ENCODE peak calls at places on chromosome 14, in seven cellular contexts. One of them, this sample, is unnamed.

GRCh38 chr14:72830786-72831583 is 62.9 kb downstream of the DPF3 start:
- DNase-seq in WERI-Rb-1: no peak
- DNase-seq in transverse colon: peak
- DNase-seq in H7: no peak
- DNase-seq in NT2/D1: no peak
- DNase-seq in CD8-positive, alpha-beta memory T cell: no peak
- DNase-seq in AG09309: no peak
- DNase-seq in this sample: peak

GRCh38 chr14:44829021-44829420 is 132.7 kb downstream of the KLHL28 start:
- DNase-seq in WERI-Rb-1: no peak
- DNase-seq in transverse colon: no peak
- DNase-seq in H7: no peak
- DNase-seq in NT2/D1: no peak
- DNase-seq in CD8-positive, alpha-beta memory T cell: no peak
- DNase-seq in AG09309: no peak
- DNase-seq in this sample: no peak

GRCh38 chr14:69719501-69719951 is 47.4 kb upstream of the SRSF5 start:
- DNase-seq in WERI-Rb-1: no peak
- DNase-seq in transverse colon: peak
- DNase-seq in H7: no peak
- DNase-seq in NT2/D1: no peak
- DNase-seq in CD8-positive, alpha-beta memory T cell: no peak
- DNase-seq in AG09309: peak
- DNase-seq in this sample: peak

GRCh38 chr14:73239463-73240241 is 2.3 kb downstream of the PAPLN start:
- DNase-seq in WERI-Rb-1: no peak
- DNase-seq in transverse colon: peak
- DNase-seq in H7: peak
- DNase-seq in NT2/D1: no peak
- DNase-seq in CD8-positive, alpha-beta memory T cell: no peak
- DNase-seq in AG09309: no peak
- DNase-seq in this sample: no peak

GRCh38 chr14:105431256-105431655 is 11.6 kb downstream of the MTA1 start:
- DNase-seq in WERI-Rb-1: no peak
- DNase-seq in transverse colon: no peak
- DNase-seq in H7: no peak
- DNase-seq in NT2/D1: no peak
- DNase-seq in CD8-positive, alpha-beta memory T cell: no peak
- DNase-seq in AG09309: no peak
- DNase-seq in this sample: no peak

GRCh38 chr14:25381498-25381897 is 331.6 kb upstream of the STXBP6 start:
- DNase-seq in WERI-Rb-1: no peak
- DNase-seq in transverse colon: no peak
- DNase-seq in H7: peak
- DNase-seq in NT2/D1: no peak
- DNase-seq in CD8-positive, alpha-beta memory T cell: no peak
- DNase-seq in AG09309: no peak
- DNase-seq in this sample: no peak

GRCh38 chr14:80959448-80960006 is 4.1 kb downstream of the TSHR start:
- DNase-seq in WERI-Rb-1: no peak
- DNase-seq in transverse colon: peak
- DNase-seq in H7: no peak
- DNase-seq in NT2/D1: no peak
- DNase-seq in CD8-positive, alpha-beta memory T cell: peak
- DNase-seq in AG09309: no peak
- DNase-seq in this sample: no peak

GRCh38 chr14:56273151-56273550 is 154.9 kb downstream of the PELI2 start:
- DNase-seq in WERI-Rb-1: no peak
- DNase-seq in transverse colon: no peak
- DNase-seq in H7: no peak
- DNase-seq in NT2/D1: no peak
- DNase-seq in CD8-positive, alpha-beta memory T cell: no peak
- DNase-seq in AG09309: peak
- DNase-seq in this sample: peak

GRCh38 chr14:99687284-99688209 is 3.4 kb downstream of the CYP46A1 start:
- DNase-seq in WERI-Rb-1: peak
- DNase-seq in transverse colon: no peak
- DNase-seq in H7: peak
- DNase-seq in NT2/D1: no peak
- DNase-seq in CD8-positive, alpha-beta memory T cell: peak
- DNase-seq in AG09309: no peak
- DNase-seq in this sample: no peak

GRCh38 chr14:100341301-100342031 is 18.3 kb downstream of the SLC25A47 start:
- DNase-seq in WERI-Rb-1: no peak
- DNase-seq in transverse colon: no peak
- DNase-seq in H7: peak
- DNase-seq in NT2/D1: no peak
- DNase-seq in CD8-positive, alpha-beta memory T cell: no peak
- DNase-seq in AG09309: peak
- DNase-seq in this sample: peak

GRCh38 chr14:80621701-80622100 is 319.8 kb downstream of the CEP128 start:
- DNase-seq in WERI-Rb-1: no peak
- DNase-seq in transverse colon: no peak
- DNase-seq in H7: no peak
- DNase-seq in NT2/D1: no peak
- DNase-seq in CD8-positive, alpha-beta memory T cell: no peak
- DNase-seq in AG09309: no peak
- DNase-seq in this sample: no peak

GRCh38 chr14:61109288-61109687 is 128.2 kb downstream of the SLC38A6 start:
- DNase-seq in WERI-Rb-1: no peak
- DNase-seq in transverse colon: no peak
- DNase-seq in H7: no peak
- DNase-seq in NT2/D1: no peak
- DNase-seq in CD8-positive, alpha-beta memory T cell: no peak
- DNase-seq in AG09309: no peak
- DNase-seq in this sample: no peak

GRCh38 chr14:32205984-32206383 is 2.9 kb upstream of the RNU6-8 start:
- DNase-seq in WERI-Rb-1: no peak
- DNase-seq in transverse colon: peak
- DNase-seq in H7: peak
- DNase-seq in NT2/D1: no peak
- DNase-seq in CD8-positive, alpha-beta memory T cell: no peak
- DNase-seq in AG09309: no peak
- DNase-seq in this sample: no peak

GRCh38 chr14:54123836-54124235 is 167.2 kb upstream of the BMP4 start:
- DNase-seq in WERI-Rb-1: no peak
- DNase-seq in transverse colon: no peak
- DNase-seq in H7: no peak
- DNase-seq in NT2/D1: no peak
- DNase-seq in CD8-positive, alpha-beta memory T cell: no peak
- DNase-seq in AG09309: no peak
- DNase-seq in this sample: no peak

GRCh38 chr14:59098377-59098776 is 90.1 kb upstream of the DAAM1 start:
- DNase-seq in WERI-Rb-1: no peak
- DNase-seq in transverse colon: no peak
- DNase-seq in H7: no peak
- DNase-seq in NT2/D1: no peak
- DNase-seq in CD8-positive, alpha-beta memory T cell: no peak
- DNase-seq in AG09309: peak
- DNase-seq in this sample: peak

DNA sequence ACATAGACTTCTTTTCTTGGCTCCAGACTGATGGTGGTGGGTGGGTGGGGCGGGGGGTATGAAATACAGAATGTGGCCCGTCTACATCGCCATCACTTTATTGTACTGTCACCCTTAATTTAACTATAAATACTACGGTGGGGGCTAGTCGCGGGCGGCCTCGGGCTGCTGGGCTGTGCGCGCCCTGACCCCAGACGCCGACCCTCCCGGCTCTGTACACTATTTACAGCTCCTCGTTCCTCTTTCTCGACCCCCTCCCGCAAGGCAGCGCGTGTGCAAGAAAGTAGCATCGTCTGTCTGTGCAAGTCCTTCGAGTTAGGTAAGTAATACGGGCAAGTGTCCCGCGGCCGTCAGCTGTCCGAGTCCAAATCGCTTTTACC is 1.8 kb downstream of the GSC start:
- DNase-seq in WERI-Rb-1: no peak
- DNase-seq in transverse colon: no peak
- DNase-seq in H7: peak
- DNase-seq in NT2/D1: no peak
- DNase-seq in CD8-positive, alpha-beta memory T cell: no peak
- DNase-seq in AG09309: no peak
- DNase-seq in this sample: no peak
- H3K4me3 ChIP-seq in WERI-Rb-1: peak
- H3K4me3 ChIP-seq in transverse colon: no peak
- H3K4me3 ChIP-seq in H7: peak
- H3K4me3 ChIP-seq in NT2/D1: peak
- H3K4me3 ChIP-seq in CD8-positive, alpha-beta memory T cell: no peak
- H3K4me3 ChIP-seq in AG09309: peak
- H3K4me3 ChIP-seq in this sample: no peak

GRCh38 chr14:64873506-64874220 is 6.0 kb downstream of the SPTB start:
- DNase-seq in WERI-Rb-1: no peak
- DNase-seq in transverse colon: no peak
- DNase-seq in H7: no peak
- DNase-seq in NT2/D1: no peak
- DNase-seq in CD8-positive, alpha-beta memory T cell: no peak
- DNase-seq in AG09309: no peak
- DNase-seq in this sample: no peak

GRCh38 chr14:64880382-64881121 is 845 bp upstream of the SPTB start:
- DNase-seq in WERI-Rb-1: peak
- DNase-seq in transverse colon: peak
- DNase-seq in H7: peak
- DNase-seq in NT2/D1: no peak
- DNase-seq in CD8-positive, alpha-beta memory T cell: peak
- DNase-seq in AG09309: no peak
- DNase-seq in this sample: no peak

GRCh38 chr14:64875350-64875749 is 4.4 kb downstream of the SPTB start:
- DNase-seq in WERI-Rb-1: no peak
- DNase-seq in transverse colon: no peak
- DNase-seq in H7: no peak
- DNase-seq in NT2/D1: no peak
- DNase-seq in CD8-positive, alpha-beta memory T cell: no peak
- DNase-seq in AG09309: no peak
- DNase-seq in this sample: no peak

GRCh38 chr14:64879635-64880381 is at the start of gene SPTB:
- DNase-seq in WERI-Rb-1: peak
- DNase-seq in transverse colon: peak
- DNase-seq in H7: peak
- DNase-seq in NT2/D1: no peak
- DNase-seq in CD8-positive, alpha-beta memory T cell: peak
- DNase-seq in AG09309: no peak
- DNase-seq in this sample: no peak

DNA sequence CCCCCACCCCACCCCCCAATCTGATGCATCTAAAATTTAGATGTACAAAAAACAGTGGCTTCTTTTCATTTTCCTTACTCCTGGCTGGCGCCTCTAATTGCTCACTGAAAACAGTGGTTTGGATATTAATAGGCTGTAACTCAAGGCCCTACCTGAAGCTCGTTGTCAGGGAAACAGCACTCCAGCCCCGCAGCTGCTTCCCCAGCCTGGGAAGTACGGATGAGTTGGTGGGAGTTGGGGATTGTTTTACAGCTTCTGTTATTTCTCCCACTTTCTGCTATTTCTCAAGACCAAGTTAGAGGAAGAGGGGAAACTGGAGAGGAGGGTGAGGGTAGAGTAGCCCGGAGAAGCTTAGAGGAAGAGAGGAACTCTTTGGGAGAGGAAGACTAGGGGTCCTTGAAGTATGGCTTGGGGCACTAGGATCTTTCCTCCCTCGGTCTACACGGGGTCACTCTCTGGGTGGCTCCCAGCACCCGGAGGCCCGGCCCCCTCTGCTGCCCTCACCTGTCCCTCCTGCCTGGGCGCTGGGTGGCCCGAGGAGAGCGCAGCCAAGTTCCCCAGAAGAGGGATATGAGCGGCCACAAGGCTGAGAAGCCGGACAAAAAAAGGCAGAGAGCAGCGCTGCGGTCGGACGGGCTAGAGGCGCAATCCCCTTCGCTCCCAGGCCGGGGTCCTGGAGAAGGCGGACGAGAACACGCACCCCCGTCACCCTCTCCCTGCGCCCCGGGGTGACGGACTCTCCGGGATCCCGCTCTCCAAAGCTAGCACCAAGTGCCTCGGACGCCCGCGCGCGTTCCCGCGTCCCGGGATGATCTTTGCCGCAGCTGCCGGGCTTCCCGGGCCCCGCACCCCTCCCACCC is 702 bp downstream of the SPTB start:
- DNase-seq in WERI-Rb-1: peak
- DNase-seq in transverse colon: peak
- DNase-seq in H7: peak
- DNase-seq in NT2/D1: no peak
- DNase-seq in CD8-positive, alpha-beta memory T cell: peak
- DNase-seq in AG09309: no peak
- DNase-seq in this sample: no peak
- H3K4me3 ChIP-seq in WERI-Rb-1: peak
- H3K4me3 ChIP-seq in transverse colon: peak
- H3K4me3 ChIP-seq in H7: peak
- H3K4me3 ChIP-seq in NT2/D1: peak
- H3K4me3 ChIP-seq in CD8-positive, alpha-beta memory T cell: no peak
- H3K4me3 ChIP-seq in AG09309: no peak
- H3K4me3 ChIP-seq in this sample: peak

GRCh38 chr14:22962061-22962676 is 5.3 kb upstream of the HAUS4 start:
- DNase-seq in WERI-Rb-1: no peak
- DNase-seq in transverse colon: no peak
- DNase-seq in H7: no peak
- DNase-seq in NT2/D1: no peak
- DNase-seq in CD8-positive, alpha-beta memory T cell: no peak
- DNase-seq in AG09309: no peak
- DNase-seq in this sample: no peak
- H3K4me3 ChIP-seq in WERI-Rb-1: no peak
- H3K4me3 ChIP-seq in transverse colon: no peak
- H3K4me3 ChIP-seq in H7: no peak
- H3K4me3 ChIP-seq in NT2/D1: no peak
- H3K4me3 ChIP-seq in CD8-positive, alpha-beta memory T cell: no peak
- H3K4me3 ChIP-seq in AG09309: no peak
- H3K4me3 ChIP-seq in this sample: no peak

GRCh38 chr14:49863483-49864262 is 11.1 kb upstream of the NEMF start:
- DNase-seq in WERI-Rb-1: no peak
- DNase-seq in transverse colon: no peak
- DNase-seq in H7: no peak
- DNase-seq in NT2/D1: no peak
- DNase-seq in CD8-positive, alpha-beta memory T cell: peak
- DNase-seq in AG09309: no peak
- DNase-seq in this sample: no peak

GRCh38 chr14:49861581-49861922 is 9.0 kb upstream of the NEMF start:
- DNase-seq in WERI-Rb-1: peak
- DNase-seq in transverse colon: peak
- DNase-seq in H7: peak
- DNase-seq in NT2/D1: no peak
- DNase-seq in CD8-positive, alpha-beta memory T cell: peak
- DNase-seq in AG09309: peak
- DNase-seq in this sample: peak

GRCh38 chr14:49861923-49862673 is 9.5 kb upstream of the NEMF start:
- DNase-seq in WERI-Rb-1: peak
- DNase-seq in transverse colon: peak
- DNase-seq in H7: peak
- DNase-seq in NT2/D1: no peak
- DNase-seq in CD8-positive, alpha-beta memory T cell: peak
- DNase-seq in AG09309: peak
- DNase-seq in this sample: peak

GRCh38 chr14:49858383-49858782 is 5.8 kb upstream of the NEMF start:
- DNase-seq in WERI-Rb-1: no peak
- DNase-seq in transverse colon: no peak
- DNase-seq in H7: no peak
- DNase-seq in NT2/D1: no peak
- DNase-seq in CD8-positive, alpha-beta memory T cell: no peak
- DNase-seq in AG09309: no peak
- DNase-seq in this sample: no peak

DNA sequence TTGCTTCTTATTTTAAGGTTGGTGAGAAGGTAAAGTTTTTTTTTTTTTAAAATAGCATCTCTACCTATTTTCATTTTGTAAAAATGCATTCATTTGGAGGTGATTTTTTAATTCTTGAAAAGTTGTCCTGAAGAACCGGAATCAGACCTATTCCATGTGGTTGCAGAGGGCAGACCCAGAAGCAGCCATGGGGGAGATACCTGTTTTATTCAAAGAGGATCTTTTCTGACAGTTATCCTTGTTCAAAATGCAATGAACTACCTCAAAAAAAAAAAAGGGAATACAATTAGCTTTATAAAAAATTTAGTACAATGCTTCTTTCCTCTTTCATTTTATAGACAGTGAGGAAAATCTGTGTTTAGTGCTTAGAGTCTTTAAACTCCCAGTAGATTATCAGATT is 8.4 kb upstream of the NEMF start:
- DNase-seq in WERI-Rb-1: no peak
- DNase-seq in transverse colon: no peak
- DNase-seq in H7: no peak
- DNase-seq in NT2/D1: no peak
- DNase-seq in CD8-positive, alpha-beta memory T cell: no peak
- DNase-seq in AG09309: no peak
- DNase-seq in this sample: no peak
- H3K4me3 ChIP-seq in WERI-Rb-1: peak
- H3K4me3 ChIP-seq in transverse colon: peak
- H3K4me3 ChIP-seq in H7: peak
- H3K4me3 ChIP-seq in NT2/D1: peak
- H3K4me3 ChIP-seq in CD8-positive, alpha-beta memory T cell: peak
- H3K4me3 ChIP-seq in AG09309: peak
- H3K4me3 ChIP-seq in this sample: peak

This sample was measured in skeletal muscle cell.